ENCODE peak calls at places on chromosomes 13 and 19, in six cellular contexts. One of them, this sample, is unnamed.

GRCh38 chr13:86554066-86554465 is 754.8 kb upstream of the SLITRK6 start:
- DNase-seq in fibroblast of lung: no peak
- DNase-seq in dorsolateral prefrontal cortex: no peak
- DNase-seq in coronary artery: no peak
- DNase-seq in GM06990: no peak
- DNase-seq in prostate gland: no peak
- DNase-seq in this sample: no peak

GRCh38 chr13:23905766-23906165 is 8.5 kb upstream of the C1QTNF9B start:
- DNase-seq in fibroblast of lung: peak
- DNase-seq in dorsolateral prefrontal cortex: no peak
- DNase-seq in coronary artery: no peak
- DNase-seq in GM06990: no peak
- DNase-seq in prostate gland: no peak
- DNase-seq in this sample: no peak

GRCh38 chr13:113793718-113794085 is 34.7 kb downstream of the TMEM255B start:
- DNase-seq in fibroblast of lung: no peak
- DNase-seq in dorsolateral prefrontal cortex: no peak
- DNase-seq in coronary artery: no peak
- DNase-seq in GM06990: no peak
- DNase-seq in prostate gland: no peak
- DNase-seq in this sample: no peak

GRCh38 chr19:41888926-41889325 is 5.9 kb downstream of the ARHGEF1 start:
- DNase-seq in fibroblast of lung: no peak
- DNase-seq in dorsolateral prefrontal cortex: no peak
- DNase-seq in coronary artery: no peak
- DNase-seq in GM06990: no peak
- DNase-seq in prostate gland: no peak
- DNase-seq in this sample: no peak

GRCh38 chr13:46386996-46387851 is at the start of gene RUBCNL:
- DNase-seq in fibroblast of lung: peak
- DNase-seq in dorsolateral prefrontal cortex: peak
- DNase-seq in coronary artery: no peak
- DNase-seq in GM06990: peak
- DNase-seq in prostate gland: no peak
- DNase-seq in this sample: no peak

GRCh38 chr19:29860492-29860891 is 48.7 kb downstream of the CCNE1 start:
- DNase-seq in fibroblast of lung: no peak
- DNase-seq in dorsolateral prefrontal cortex: no peak
- DNase-seq in coronary artery: no peak
- DNase-seq in GM06990: no peak
- DNase-seq in prostate gland: no peak
- DNase-seq in this sample: no peak

GRCh38 chr13:89061821-89062220 is 1390.7 kb downstream of the SLITRK5 start:
- DNase-seq in fibroblast of lung: no peak
- DNase-seq in dorsolateral prefrontal cortex: no peak
- DNase-seq in coronary artery: no peak
- DNase-seq in GM06990: no peak
- DNase-seq in prostate gland: no peak
- DNase-seq in this sample: no peak

GRCh38 chr13:60933638-60934037 is 482.0 kb downstream of the PCDH20 start:
- DNase-seq in fibroblast of lung: peak
- DNase-seq in dorsolateral prefrontal cortex: no peak
- DNase-seq in coronary artery: no peak
- DNase-seq in GM06990: no peak
- DNase-seq in prostate gland: no peak
- DNase-seq in this sample: no peak

GRCh38 chr19:46716013-46716671 is 772 bp downstream of the PRKD2 start:
- DNase-seq in fibroblast of lung: no peak
- DNase-seq in dorsolateral prefrontal cortex: no peak
- DNase-seq in coronary artery: peak
- DNase-seq in GM06990: no peak
- DNase-seq in prostate gland: no peak
- DNase-seq in this sample: no peak

GRCh38 chr19:46729696-46730095 is 12.8 kb upstream of the PRKD2 start:
- DNase-seq in fibroblast of lung: no peak
- DNase-seq in dorsolateral prefrontal cortex: no peak
- DNase-seq in coronary artery: no peak
- DNase-seq in GM06990: no peak
- DNase-seq in prostate gland: no peak
- DNase-seq in this sample: no peak

GRCh38 chr13:31043891-31044657 is 111.6 kb downstream of the TEX26 start:
- DNase-seq in fibroblast of lung: peak
- DNase-seq in dorsolateral prefrontal cortex: peak
- DNase-seq in coronary artery: peak
- DNase-seq in GM06990: peak
- DNase-seq in prostate gland: peak
- DNase-seq in this sample: peak

GRCh38 chr13:31046711-31047279 is 114.3 kb downstream of the TEX26 start:
- DNase-seq in fibroblast of lung: peak
- DNase-seq in dorsolateral prefrontal cortex: no peak
- DNase-seq in coronary artery: no peak
- DNase-seq in GM06990: no peak
- DNase-seq in prostate gland: no peak
- DNase-seq in this sample: no peak

GRCh38 chr13:31042501-31043165 is 110.2 kb downstream of the TEX26 start:
- DNase-seq in fibroblast of lung: no peak
- DNase-seq in dorsolateral prefrontal cortex: no peak
- DNase-seq in coronary artery: peak
- DNase-seq in GM06990: no peak
- DNase-seq in prostate gland: no peak
- DNase-seq in this sample: no peak

GRCh38 chr13:31045621-31046081 is 113.2 kb downstream of the TEX26 start:
- DNase-seq in fibroblast of lung: peak
- DNase-seq in dorsolateral prefrontal cortex: no peak
- DNase-seq in coronary artery: peak
- DNase-seq in GM06990: no peak
- DNase-seq in prostate gland: no peak
- DNase-seq in this sample: peak

GRCh38 chr13:31044658-31045620 is 112.5 kb downstream of the TEX26 start:
- DNase-seq in fibroblast of lung: no peak
- DNase-seq in dorsolateral prefrontal cortex: no peak
- DNase-seq in coronary artery: no peak
- DNase-seq in GM06990: no peak
- DNase-seq in prostate gland: no peak
- DNase-seq in this sample: no peak
- TF ChIP-seq CTCF in fibroblast of lung: no peak
- TF ChIP-seq CTCF in dorsolateral prefrontal cortex: no peak
- TF ChIP-seq CTCF in coronary artery: no peak
- TF ChIP-seq CTCF in GM06990: no peak
- TF ChIP-seq CTCF in prostate gland: no peak
- TF ChIP-seq CTCF in this sample: no peak

GRCh38 chr19:704447-704741 is 4.3 kb upstream of the PALM start:
- DNase-seq in fibroblast of lung: no peak
- DNase-seq in dorsolateral prefrontal cortex: no peak
- DNase-seq in coronary artery: no peak
- DNase-seq in GM06990: no peak
- DNase-seq in prostate gland: no peak
- DNase-seq in this sample: no peak
- H3K4me3 ChIP-seq in fibroblast of lung: no peak
- H3K4me3 ChIP-seq in dorsolateral prefrontal cortex: peak
- H3K4me3 ChIP-seq in coronary artery: peak
- H3K4me3 ChIP-seq in GM06990: no peak
- H3K4me3 ChIP-seq in prostate gland: no peak
- H3K4me3 ChIP-seq in this sample: no peak

DNA sequence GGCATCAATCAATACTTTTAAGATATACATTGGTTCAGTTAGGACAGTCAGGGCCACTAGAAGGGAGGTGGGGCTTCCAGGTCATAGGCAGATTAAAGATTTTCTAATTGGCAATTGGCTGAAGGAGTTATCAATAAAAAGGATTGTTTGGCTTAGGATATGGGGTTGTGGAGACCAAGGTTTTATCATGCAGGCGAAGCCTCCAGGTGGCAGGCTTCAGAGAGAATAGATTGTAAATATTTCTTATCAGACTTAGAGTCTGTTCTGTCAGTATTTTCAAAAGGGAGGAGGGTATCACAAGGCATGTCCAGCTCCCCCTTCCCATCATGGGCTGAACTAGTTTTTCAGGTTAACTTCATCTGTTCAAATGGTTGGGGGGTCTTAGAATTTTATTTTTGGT is 77.4 kb upstream of the FARP1 start:
- DNase-seq in fibroblast of lung: no peak
- DNase-seq in dorsolateral prefrontal cortex: no peak
- DNase-seq in coronary artery: no peak
- DNase-seq in GM06990: no peak
- DNase-seq in prostate gland: no peak
- DNase-seq in this sample: no peak
- TF ChIP-seq CTCF in fibroblast of lung: no peak
- TF ChIP-seq CTCF in dorsolateral prefrontal cortex: no peak
- TF ChIP-seq CTCF in coronary artery: no peak
- TF ChIP-seq CTCF in GM06990: no peak
- TF ChIP-seq CTCF in prostate gland: no peak
- TF ChIP-seq CTCF in this sample: no peak

GRCh38 chr19:49336482-49337266 is 1.5 kb downstream of the CD37 start:
- DNase-seq in fibroblast of lung: no peak
- DNase-seq in dorsolateral prefrontal cortex: no peak
- DNase-seq in coronary artery: peak
- DNase-seq in GM06990: no peak
- DNase-seq in prostate gland: no peak
- DNase-seq in this sample: no peak

GRCh38 chr19:49331616-49332055 is 3.6 kb upstream of the CD37 start:
- DNase-seq in fibroblast of lung: peak
- DNase-seq in dorsolateral prefrontal cortex: peak
- DNase-seq in coronary artery: peak
- DNase-seq in GM06990: no peak
- DNase-seq in prostate gland: no peak
- DNase-seq in this sample: peak

GRCh38 chr19:49335071-49335783 is at the start of gene CD37:
- DNase-seq in fibroblast of lung: no peak
- DNase-seq in dorsolateral prefrontal cortex: no peak
- DNase-seq in coronary artery: peak
- DNase-seq in GM06990: peak
- DNase-seq in prostate gland: no peak
- DNase-seq in this sample: no peak

GRCh38 chr19:49335784-49336481 is 727 bp downstream of the CD37 start:
- DNase-seq in fibroblast of lung: no peak
- DNase-seq in dorsolateral prefrontal cortex: no peak
- DNase-seq in coronary artery: peak
- DNase-seq in GM06990: no peak
- DNase-seq in prostate gland: no peak
- DNase-seq in this sample: no peak

GRCh38 chr19:49333426-49334288 is 1.5 kb upstream of the CD37 start:
- DNase-seq in fibroblast of lung: no peak
- DNase-seq in dorsolateral prefrontal cortex: no peak
- DNase-seq in coronary artery: peak
- DNase-seq in GM06990: peak
- DNase-seq in prostate gland: no peak
- DNase-seq in this sample: peak
- H3K4me3 ChIP-seq in fibroblast of lung: no peak
- H3K4me3 ChIP-seq in dorsolateral prefrontal cortex: no peak
- H3K4me3 ChIP-seq in coronary artery: no peak
- H3K4me3 ChIP-seq in GM06990: peak
- H3K4me3 ChIP-seq in prostate gland: no peak
- H3K4me3 ChIP-seq in this sample: peak

DNA sequence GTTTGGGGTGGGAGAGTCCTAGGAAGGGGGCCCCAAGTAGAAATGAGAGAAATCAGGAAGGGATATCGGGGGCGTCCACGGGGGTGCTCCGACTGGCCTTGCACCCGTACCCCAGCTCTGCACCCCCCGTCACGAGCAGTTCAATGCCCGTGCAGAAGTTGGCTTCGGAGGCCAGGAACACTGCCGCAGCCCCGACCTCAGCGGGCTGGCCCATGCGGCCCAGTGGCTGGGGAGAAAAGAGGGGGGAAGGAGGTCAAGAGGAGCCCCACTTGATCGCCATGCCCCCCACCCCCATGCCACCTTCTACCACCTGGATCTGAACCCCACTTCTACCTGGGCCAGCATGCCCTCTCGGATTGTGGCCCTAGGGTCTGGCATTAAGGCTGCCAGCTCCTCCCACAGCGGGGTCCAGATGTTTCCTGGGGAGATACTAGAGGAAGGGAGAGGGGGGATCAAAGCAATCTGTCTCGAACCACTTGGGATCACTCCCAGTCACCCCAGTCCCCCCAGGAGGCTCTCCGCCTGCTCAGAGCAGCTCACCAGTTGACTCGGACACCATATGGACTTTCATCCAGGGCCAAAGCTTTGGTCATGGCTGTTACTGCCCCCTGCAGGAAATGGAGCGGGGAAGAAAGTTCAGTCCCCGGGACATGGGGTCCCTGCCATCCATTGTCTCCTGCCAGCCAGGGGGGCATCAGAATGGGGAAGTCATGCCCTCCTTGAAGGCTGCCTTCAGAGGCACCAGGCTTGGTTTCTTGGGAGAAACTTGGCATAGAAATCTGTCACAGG is 2.5 kb upstream of the BCAT2 start:
- DNase-seq in fibroblast of lung: no peak
- DNase-seq in dorsolateral prefrontal cortex: no peak
- DNase-seq in coronary artery: no peak
- DNase-seq in GM06990: no peak
- DNase-seq in prostate gland: no peak
- DNase-seq in this sample: no peak
- TF ChIP-seq CTCF in fibroblast of lung: peak
- TF ChIP-seq CTCF in dorsolateral prefrontal cortex: no peak
- TF ChIP-seq CTCF in coronary artery: no peak
- TF ChIP-seq CTCF in GM06990: peak
- TF ChIP-seq CTCF in prostate gland: no peak
- TF ChIP-seq CTCF in this sample: peak

GRCh38 chr19:44740351-44740824 is 8.1 kb upstream of the BCL3 start:
- DNase-seq in fibroblast of lung: no peak
- DNase-seq in dorsolateral prefrontal cortex: no peak
- DNase-seq in coronary artery: no peak
- DNase-seq in GM06990: no peak
- DNase-seq in prostate gland: no peak
- DNase-seq in this sample: no peak

GRCh38 chr19:44737238-44738160 is 11.0 kb upstream of the BCL3 start:
- DNase-seq in fibroblast of lung: peak
- DNase-seq in dorsolateral prefrontal cortex: no peak
- DNase-seq in coronary artery: no peak
- DNase-seq in GM06990: peak
- DNase-seq in prostate gland: no peak
- DNase-seq in this sample: no peak

GRCh38 chr19:44738603-44739585 is 9.6 kb upstream of the BCL3 start:
- DNase-seq in fibroblast of lung: peak
- DNase-seq in dorsolateral prefrontal cortex: no peak
- DNase-seq in coronary artery: no peak
- DNase-seq in GM06990: no peak
- DNase-seq in prostate gland: no peak
- DNase-seq in this sample: no peak

GRCh38 chr19:44735011-44735410 is 13.5 kb upstream of the BCL3 start:
- DNase-seq in fibroblast of lung: peak
- DNase-seq in dorsolateral prefrontal cortex: no peak
- DNase-seq in coronary artery: no peak
- DNase-seq in GM06990: no peak
- DNase-seq in prostate gland: no peak
- DNase-seq in this sample: no peak

GRCh38 chr19:44738161-44738535 is 10.4 kb upstream of the BCL3 start:
- DNase-seq in fibroblast of lung: no peak
- DNase-seq in dorsolateral prefrontal cortex: no peak
- DNase-seq in coronary artery: no peak
- DNase-seq in GM06990: no peak
- DNase-seq in prostate gland: no peak
- DNase-seq in this sample: no peak
- H3K4me3 ChIP-seq in fibroblast of lung: no peak
- H3K4me3 ChIP-seq in dorsolateral prefrontal cortex: no peak
- H3K4me3 ChIP-seq in coronary artery: no peak
- H3K4me3 ChIP-seq in GM06990: no peak
- H3K4me3 ChIP-seq in prostate gland: no peak
- H3K4me3 ChIP-seq in this sample: no peak